ENCODE peak calls at places on chromosomes 16 and 17, in nine cellular contexts. J is stomach, X is mammary epithelial cell, G is heart right ventricle, P is psoas muscle, M is left ventricle myocardium inferior, I is cardiac muscle cell, Q is left lung, F is upper lobe of left lung. D is an unnamed sample. For H3K4me1, the result is how much of the 10 kb centered on the place peaks cover.

GRCh38 chr17:4839221-4839620 is 6.1 kb downstream of the MINK1 start:
- DNase-seq in J (no peak), M (no peak), G (no peak), Q (no peak), F (no peak), X (no peak), I (no peak), P (no peak), D (no peak)

GRCh38 chr17:59330314-59330942 is 1.0 kb upstream of the YPEL2 start:
- DNase-seq in J (peak), I (peak), M (peak), G (peak), P (peak), X (no peak), F (peak), Q (peak), D (peak)

GRCh38 chr16:85673529-85674417 is 15.0 kb downstream of the GINS2 start:
- DNase-seq in M (peak), F (peak), P (no peak), X (no peak), J (peak), Q (peak), I (no peak), G (peak), D (peak)

GRCh38 chr16:67675579-67675935 is 8.9 kb downstream of the C16orf86 start:
- DNase-seq in X (no peak), Q (no peak), I (no peak), F (no peak), M (no peak), P (no peak), G (no peak), J (no peak), D (no peak)

GRCh38 chr16:70162041-70162451 is 11.5 kb upstream of the CLEC18C start:
- DNase-seq in M (no peak), G (no peak), P (no peak), F (no peak), X (peak), I (no peak), Q (no peak), J (no peak), D (peak)

GRCh38 chr17:57445051-57445450 is 188.7 kb downstream of the MSI2 start:
- DNase-seq in I (peak), M (no peak), Q (no peak), J (no peak), F (no peak), G (no peak), X (no peak), P (no peak), D (no peak)

GRCh38 chr16:87487361-87487924 is 5.4 kb downstream of the ZCCHC14 start:
- DNase-seq in X (peak), I (peak), M (peak), G (no peak), P (peak), J (peak), Q (peak), F (peak), D (peak)

GRCh38 chr17:2384439-2385127 is 16.3 kb downstream of the MNT start:
- DNase-seq in J (no peak), I (no peak), Q (no peak), M (no peak), G (no peak), X (no peak), F (no peak), P (no peak), D (no peak)

GRCh38 chr17:49963626-49964538 is 5.1 kb upstream of the DLX4 start:
- DNase-seq in M (no peak), G (no peak), X (no peak), P (no peak), I (peak), F (no peak), J (no peak), Q (no peak), D (no peak)

GRCh38 chr16:70399326-70399725 is 39.6 kb downstream of the ST3GAL2 start:
- DNase-seq in J (no peak), P (no peak), X (no peak), I (no peak), G (no peak), F (no peak), M (no peak), Q (no peak), D (no peak)

GRCh38 chr17:21058098-21058893 is 15.5 kb upstream of the USP22 start:
- DNase-seq in M (no peak), P (no peak), Q (no peak), G (no peak), J (no peak), I (no peak), F (no peak), X (peak), D (no peak)

GRCh38 chr17:19370493-19370960 is 7.8 kb upstream of the MAPK7 start:
- DNase-seq in P (peak), X (no peak), I (no peak), Q (peak), F (peak), G (peak), J (no peak), M (peak), D (no peak)

GRCh38 chr17:15261063-15261817 is 3.9 kb downstream of the PMP22 start:
- DNase-seq in F (no peak), I (peak), G (peak), Q (no peak), J (peak), M (peak), X (peak), P (peak), D (peak)

GRCh38 chr16:85326113-85326793 is 214.0 kb upstream of the CIBAR2 start:
- DNase-seq in X (no peak), P (no peak), M (no peak), G (no peak), Q (no peak), I (no peak), J (no peak), F (no peak), D (no peak)

GRCh38 chr17:32103476-32104113 is 38.7 kb upstream of the RHOT1 start:
- DNase-seq in G (no peak), P (no peak), J (peak), M (no peak), F (no peak), X (no peak), I (no peak), Q (no peak), D (no peak)

GRCh38 chr17:46889992-46890564 is 32.9 kb upstream of the GOSR2 start:
- DNase-seq in G (no peak), F (no peak), Q (no peak), X (no peak), I (no peak), P (peak), J (no peak), M (no peak), D (no peak)

DNA sequence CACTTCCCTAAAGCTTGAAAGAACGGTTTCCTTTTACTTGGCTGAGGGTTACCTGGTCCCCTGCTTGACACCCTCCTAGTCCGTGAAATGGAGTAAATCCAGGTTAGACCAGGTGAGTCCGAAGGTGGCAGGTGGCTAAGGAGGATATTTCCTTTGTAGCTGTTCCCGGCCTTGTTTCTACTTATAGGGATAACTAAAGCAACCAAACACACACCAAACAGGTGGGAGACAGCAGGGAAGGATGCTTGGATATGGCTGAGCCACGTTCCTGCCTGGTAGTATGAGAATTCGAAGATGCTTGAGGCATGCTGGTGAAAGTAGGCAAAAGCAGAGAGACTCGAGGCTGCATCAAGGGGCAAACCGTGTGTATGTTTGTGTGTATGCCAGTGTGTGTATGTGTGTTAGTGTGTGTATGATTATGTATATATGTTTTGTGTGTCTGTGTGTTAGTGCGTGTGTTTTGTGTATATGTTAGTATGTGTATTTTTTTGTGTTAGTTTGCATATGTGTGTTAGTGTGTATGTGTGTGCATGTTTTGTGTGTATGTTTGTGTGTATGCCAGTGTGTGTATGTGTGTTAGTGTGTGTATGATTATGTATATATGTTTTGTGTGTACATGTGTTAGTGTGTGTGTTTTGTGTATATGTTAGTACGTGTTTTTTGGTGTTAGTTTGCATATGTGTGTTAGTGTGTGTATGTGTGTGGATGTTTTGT is 28.9 kb downstream of the RBFOX1 start:
- DNase-seq in I (no peak), X (no peak), M (no peak), Q (no peak), P (no peak), J (no peak), F (no peak), G (no peak), D (no peak)
- TF ChIP-seq CTCF in I (no peak), X (no peak), M (no peak), Q (no peak), P (no peak), J (no peak), F (no peak), G (no peak), D (no peak)

DNA sequence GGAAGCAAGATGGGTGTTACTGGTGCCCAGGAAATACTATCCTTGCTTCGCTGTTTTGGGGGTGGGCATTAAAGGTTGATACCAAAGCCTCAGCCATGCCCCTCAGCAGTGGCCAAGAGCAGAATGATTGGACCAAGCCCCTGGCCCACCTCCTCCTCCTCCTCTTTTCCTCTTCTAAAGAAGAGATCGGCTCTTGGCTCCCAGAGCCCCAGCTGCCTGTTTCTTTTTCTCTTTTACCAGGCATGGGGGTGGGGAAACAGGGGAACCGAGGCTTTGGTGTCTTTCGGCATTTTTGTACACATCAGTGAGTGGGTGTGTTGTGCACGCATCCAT is 5.8 kb downstream of the THRA start:
- DNase-seq in I (no peak), J (no peak), F (no peak), G (no peak), M (no peak), Q (no peak), X (no peak), P (no peak), D (no peak)
- H3K4me1 ChIP-seq in I (half or more), J (half or more), F (half or more), G (half or more), M (half or more), Q (half or more), X (half or more), P (half or more), D (half or more)

DNA sequence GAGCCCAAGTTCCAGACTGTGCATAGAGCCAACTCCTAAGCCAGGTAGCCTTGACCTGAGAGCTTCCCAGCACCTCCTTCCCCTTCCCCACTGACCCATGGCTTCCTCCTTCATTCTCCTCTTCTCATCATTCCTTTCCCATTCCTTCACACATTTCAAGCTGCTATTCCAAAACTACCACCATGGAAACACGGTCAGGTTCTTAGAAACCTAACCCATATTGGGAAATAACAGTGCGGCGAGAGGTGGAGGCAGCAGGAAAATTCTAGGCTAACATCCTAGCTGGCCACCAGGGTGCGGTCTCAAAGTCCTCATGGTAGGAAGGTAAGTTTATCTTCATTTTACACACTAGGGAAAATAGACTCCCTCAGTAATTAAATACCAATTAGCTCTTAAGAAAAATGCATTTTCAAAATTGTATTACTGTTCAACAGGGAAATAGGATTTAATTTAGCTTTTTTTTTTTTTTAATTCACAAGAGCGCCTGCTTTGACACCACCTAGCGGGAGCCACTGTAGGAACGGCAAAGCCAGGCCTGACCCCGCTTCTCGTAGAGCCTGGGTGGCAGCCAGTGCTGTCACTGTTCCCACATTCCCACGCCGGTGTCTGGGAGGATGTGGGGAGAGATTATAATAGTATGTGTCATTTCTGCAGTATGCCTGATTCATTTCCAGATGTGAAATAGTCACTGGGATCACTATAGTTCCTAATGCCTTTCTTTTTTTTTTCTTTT is 14.0 kb upstream of the SPHK1 start:
- DNase-seq in X (peak), F (no peak), P (peak), Q (peak), M (peak), G (peak), J (peak), I (no peak), D (peak)
- TF ChIP-seq CTCF in X (peak), F (peak), P (peak), Q (peak), M (peak), G (peak), J (peak), I (peak), D (peak)

GRCh38 chr17:73743802-73744201 is 99.6 kb upstream of the SDK2 start:
- DNase-seq in J (no peak), Q (no peak), I (no peak), F (no peak), P (no peak), X (no peak), G (no peak), M (no peak), D (no peak)
- H3K4me1 ChIP-seq in J (under half), Q (under half), I (under half), F (under half), P (under half), X (under half), G (under half), M (under half), D (under half)

DNA sequence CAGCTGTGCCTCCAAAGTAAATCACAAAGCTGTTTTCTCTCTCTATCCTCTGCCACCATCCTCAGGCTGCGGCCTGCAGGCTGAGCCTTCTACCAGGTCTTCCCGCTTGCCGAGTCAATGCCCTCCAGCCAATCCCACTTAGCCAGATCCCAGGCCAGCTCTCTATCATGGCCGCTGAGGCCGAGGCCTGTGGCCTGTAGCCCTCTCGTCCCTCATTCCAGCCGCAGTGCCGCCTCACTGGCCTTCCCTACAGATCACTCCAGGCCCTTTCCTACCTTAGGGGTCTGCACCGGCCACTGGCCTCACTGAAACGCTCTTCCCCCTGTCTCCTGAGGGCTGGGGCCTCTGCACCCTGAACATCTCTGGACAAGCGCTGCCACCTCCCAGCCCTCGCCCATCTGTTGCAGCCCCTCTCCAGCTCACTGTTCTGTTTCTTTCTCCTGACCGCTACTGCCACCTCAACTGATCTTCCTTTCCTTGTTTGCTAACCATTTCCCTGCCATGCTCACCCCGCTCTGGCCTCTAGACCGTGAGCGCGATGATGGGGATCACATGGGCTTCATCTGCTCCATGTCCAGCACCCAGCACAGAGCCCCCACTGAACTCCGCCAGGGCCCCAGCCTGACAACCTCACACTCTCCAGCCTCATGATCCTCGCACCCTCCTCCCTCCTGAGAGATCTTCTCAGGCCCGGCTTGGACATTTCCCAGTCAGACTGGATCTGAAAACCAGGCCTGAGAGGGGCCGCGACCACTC is 8.5 kb downstream of the KNOP1 start:
- DNase-seq in J (no peak), X (no peak), M (no peak), Q (peak), G (no peak), I (no peak), P (no peak), F (no peak), D (no peak)
- TF ChIP-seq CTCF in J (no peak), X (no peak), M (no peak), Q (no peak), G (no peak), I (no peak), P (no peak), F (no peak), D (no peak)

GRCh38 chr16:17266606-17267313 is 204.0 kb downstream of the XYLT1 start:
- DNase-seq in P (peak), I (no peak), M (no peak), J (peak), X (no peak), F (no peak), Q (no peak), G (no peak), D (peak)
- H3K4me1 ChIP-seq in P (under half), I (under half), M (under half), J (under half), X (under half), F (under half), Q (under half), G (under half), D (under half)

GRCh38 chr16:35386619-35387018 is 1927.2 kb downstream of the TP53TG3F start:
- DNase-seq in I (no peak), Q (no peak), G (no peak), X (no peak), F (no peak), J (no peak), P (no peak), M (no peak), D (no peak)

GRCh38 chr16:35391328-35391727 is 1931.9 kb downstream of the TP53TG3F start:
- DNase-seq in M (peak), G (peak), X (peak), I (no peak), J (no peak), P (no peak), Q (no peak), F (peak), D (peak)
- TF ChIP-seq CTCF in M (peak), G (peak), X (peak), I (peak), J (peak), P (peak), Q (peak), F (peak), D (peak)

GRCh38 chr16:15598648-15599190 is 44.2 kb downstream of the MARF1 start:
- DNase-seq in J (no peak), F (no peak), G (no peak), Q (no peak), P (no peak), I (no peak), X (no peak), M (no peak), D (no peak)
- H3K4me1 ChIP-seq in J (under half), F (under half), G (under half), Q (under half), P (under half), I (under half), X (under half), M (under half), D (under half)

GRCh38 chr17:77436058-77436442 is 295.3 kb downstream of the SEC14L1 start:
- DNase-seq in X (no peak), Q (no peak), M (peak), J (no peak), F (no peak), P (no peak), I (peak), G (peak), D (no peak)
- TF ChIP-seq CTCF in X (no peak), Q (no peak), M (peak), J (no peak), F (no peak), P (no peak), I (no peak), G (no peak), D (no peak)

D was measured in testis.